ENCODE peak calls at places on chromosome 13, in four cellular contexts. One of them, this sample, is unnamed.

GRCh38 chr13:51613535-51613934 is 29.3 kb downstream of the WDFY2 start:
- DNase-seq in GM12878: no peak
- DNase-seq in SK-N-SH: no peak
- DNase-seq in HCT116: no peak
- DNase-seq in this sample: no peak

GRCh38 chr13:102707465-102707864 is 12.6 kb upstream of the METTL21C start:
- DNase-seq in HCT116: no peak
- DNase-seq in GM12878: no peak
- DNase-seq in SK-N-SH: peak; percentile 53
- DNase-seq in this sample: no peak

GRCh38 chr13:44373601-44374347 is at the start of gene SERP2:
- DNase-seq in SK-N-SH: peak; percentile 97
- DNase-seq in GM12878: no peak
- DNase-seq in HCT116: no peak
- DNase-seq in this sample: no peak

GRCh38 chr13:113074876-113075275 is 30.7 kb upstream of the F7 start:
- DNase-seq in GM12878: no peak
- DNase-seq in HCT116: no peak
- DNase-seq in SK-N-SH: no peak
- DNase-seq in this sample: no peak

GRCh38 chr13:34277971-34278370 is 460.0 kb downstream of the RFC3 start:
- DNase-seq in HCT116: no peak
- DNase-seq in SK-N-SH: no peak
- DNase-seq in GM12878: no peak
- DNase-seq in this sample: no peak

GRCh38 chr13:45104294-45104693 is 16.0 kb upstream of the GTF2F2 start:
- DNase-seq in HCT116: no peak
- DNase-seq in GM12878: no peak
- DNase-seq in SK-N-SH: no peak
- DNase-seq in this sample: no peak

GRCh38 chr13:76023644-76024043 is 387.5 kb downstream of the LMO7 start:
- DNase-seq in GM12878: no peak
- DNase-seq in HCT116: no peak
- DNase-seq in SK-N-SH: no peak
- DNase-seq in this sample: peak; percentile 7

GRCh38 chr13:42363941-42364612 is 92.1 kb downstream of the AKAP11 start:
- DNase-seq in HCT116: no peak
- DNase-seq in GM12878: no peak
- DNase-seq in SK-N-SH: no peak
- DNase-seq in this sample: no peak

GRCh38 chr13:71866173-71867091 is 572 bp downstream of the DACH1 start:
- DNase-seq in SK-N-SH: peak; percentile 70
- DNase-seq in HCT116: no peak
- DNase-seq in GM12878: no peak
- DNase-seq in this sample: peak; percentile 10

GRCh38 chr13:50133277-50133953 is 118.2 kb downstream of the KCNRG start:
- DNase-seq in HCT116: no peak
- DNase-seq in GM12878: no peak
- DNase-seq in SK-N-SH: no peak
- DNase-seq in this sample: no peak

GRCh38 chr13:52371736-52372247 is 34.2 kb downstream of the THSD1 start:
- DNase-seq in SK-N-SH: peak; percentile 24
- DNase-seq in GM12878: no peak
- DNase-seq in HCT116: peak; percentile 37
- DNase-seq in this sample: no peak

GRCh38 chr13:77434289-77434688 is 101.2 kb upstream of the SCEL start:
- DNase-seq in GM12878: no peak
- DNase-seq in HCT116: no peak
- DNase-seq in SK-N-SH: no peak
- DNase-seq in this sample: no peak

GRCh38 chr13:112545866-112546265 is 42.1 kb downstream of the TUBGCP3 start:
- DNase-seq in SK-N-SH: no peak
- DNase-seq in HCT116: no peak
- DNase-seq in GM12878: no peak
- DNase-seq in this sample: no peak

GRCh38 chr13:106534844-106535551 is 464 bp downstream of the EFNB2 start:
- DNase-seq in GM12878: no peak
- DNase-seq in HCT116: no peak
- DNase-seq in SK-N-SH: no peak
- DNase-seq in this sample: peak; percentile 5

GRCh38 chr13:113904411-113904810 is 40.5 kb upstream of the GAS6 start:
- DNase-seq in HCT116: no peak
- DNase-seq in GM12878: no peak
- DNase-seq in SK-N-SH: no peak
- DNase-seq in this sample: no peak

GRCh38 chr13:59774511-59774911 is 389.2 kb downstream of the DIAPH3 start:
- DNase-seq in HCT116: no peak
- DNase-seq in GM12878: no peak
- DNase-seq in SK-N-SH: no peak
- DNase-seq in this sample: no peak

GRCh38 chr13:48050550-48050949 is 13.0 kb downstream of the NUDT15 start:
- DNase-seq in SK-N-SH: no peak
- DNase-seq in HCT116: no peak
- DNase-seq in GM12878: no peak
- DNase-seq in this sample: no peak

GRCh38 chr13:107138468-107138867 is 570.5 kb upstream of the ARGLU1 start:
- DNase-seq in HCT116: no peak
- DNase-seq in SK-N-SH: no peak
- DNase-seq in GM12878: no peak
- DNase-seq in this sample: no peak

GRCh38 chr13:79593611-79594275 is 112.8 kb downstream of the NDFIP2 start:
- DNase-seq in GM12878: no peak
- DNase-seq in SK-N-SH: peak; percentile 44
- DNase-seq in HCT116: no peak
- DNase-seq in this sample: no peak

GRCh38 chr13:95246292-95247082 is 54.8 kb downstream of the ABCC4 start:
- DNase-seq in HCT116: no peak
- DNase-seq in GM12878: no peak
- DNase-seq in SK-N-SH: no peak
- DNase-seq in this sample: peak; percentile 80

GRCh38 chr13:65907656-65908441 is 1322.3 kb downstream of the PCDH9 start:
- DNase-seq in SK-N-SH: no peak
- DNase-seq in GM12878: no peak
- DNase-seq in HCT116: no peak
- DNase-seq in this sample: no peak

GRCh38 chr13:77729502-77730221 is 32.2 kb downstream of the SLAIN1 start:
- DNase-seq in HCT116: no peak
- DNase-seq in GM12878: peak; percentile 64
- DNase-seq in SK-N-SH: no peak
- DNase-seq in this sample: no peak

GRCh38 chr13:75907044-75907443 is 270.9 kb downstream of the LMO7 start:
- DNase-seq in GM12878: no peak
- DNase-seq in HCT116: no peak
- DNase-seq in SK-N-SH: no peak
- DNase-seq in this sample: no peak

GRCh38 chr13:20553309-20553708 is 13.6 kb upstream of the IFT88 start:
- DNase-seq in SK-N-SH: no peak
- DNase-seq in HCT116: no peak
- DNase-seq in GM12878: no peak
- DNase-seq in this sample: no peak

GRCh38 chr13:78593652-78594494 is 9.5 kb downstream of the POU4F1 start:
- DNase-seq in SK-N-SH: no peak
- DNase-seq in HCT116: no peak
- DNase-seq in GM12878: no peak
- DNase-seq in this sample: no peak

GRCh38 chr13:27455331-27455855 is 5.0 kb upstream of the MTIF3 start:
- DNase-seq in SK-N-SH: no peak
- DNase-seq in GM12878: no peak
- DNase-seq in HCT116: no peak
- DNase-seq in this sample: no peak

GRCh38 chr13:71618154-71618553 is 248.8 kb downstream of the DACH1 start:
- DNase-seq in SK-N-SH: no peak
- DNase-seq in HCT116: no peak
- DNase-seq in GM12878: no peak
- DNase-seq in this sample: no peak

GRCh38 chr13:33321686-33322473 is 36.3 kb upstream of the STARD13 start:
- DNase-seq in GM12878: no peak
- DNase-seq in HCT116: no peak
- DNase-seq in SK-N-SH: no peak
- DNase-seq in this sample: peak; percentile 34

GRCh38 chr13:66915596-66916185 is 314.4 kb downstream of the PCDH9 start:
- DNase-seq in HCT116: no peak
- DNase-seq in SK-N-SH: no peak
- DNase-seq in GM12878: no peak
- DNase-seq in this sample: no peak

GRCh38 chr13:113322890-113323651 is 26.0 kb downstream of the LAMP1 start:
- DNase-seq in SK-N-SH: no peak
- DNase-seq in HCT116: no peak
- DNase-seq in GM12878: no peak
- DNase-seq in this sample: no peak

GRCh38 chr13:30172593-30173300 is 134.6 kb downstream of the KATNAL1 start:
- DNase-seq in HCT116: no peak
- DNase-seq in SK-N-SH: no peak
- DNase-seq in GM12878: no peak
- DNase-seq in this sample: no peak

GRCh38 chr13:99436686-99437416 is 64.4 kb upstream of the TM9SF2 start:
- DNase-seq in GM12878: no peak
- DNase-seq in SK-N-SH: peak; percentile 86
- DNase-seq in HCT116: peak; percentile 78
- DNase-seq in this sample: peak; percentile 80
- TF ChIP-seq JUND in GM12878: peak; percentile 31
- TF ChIP-seq JUND in SK-N-SH: no peak
- TF ChIP-seq JUND in HCT116: no peak
- TF ChIP-seq JUND in this sample: no peak

DNA sequence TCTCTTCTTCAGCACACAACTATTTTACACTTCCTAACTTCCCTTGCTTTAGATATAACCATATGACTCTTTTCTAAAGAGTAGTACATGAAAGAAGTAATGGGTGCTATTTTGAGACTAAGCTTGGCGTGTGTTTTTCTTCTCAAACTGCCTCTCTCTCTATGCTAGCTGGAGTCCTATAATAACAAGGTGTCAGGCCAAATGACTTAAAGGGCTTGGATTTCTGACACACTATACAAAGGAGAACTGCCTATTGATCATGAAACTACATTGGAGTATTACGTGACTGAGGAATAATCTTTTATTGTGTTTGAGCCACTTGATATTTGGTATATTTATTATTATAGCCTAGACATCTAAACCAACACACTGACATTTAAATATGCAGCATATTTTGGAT is 1330.2 kb upstream of the SPRY2 start:
- DNase-seq in HCT116: no peak
- DNase-seq in GM12878: no peak
- DNase-seq in SK-N-SH: no peak
- DNase-seq in this sample: no peak
- TF ChIP-seq JUND in HCT116: no peak
- TF ChIP-seq JUND in GM12878: no peak
- TF ChIP-seq JUND in SK-N-SH: no peak
- TF ChIP-seq JUND in this sample: no peak

GRCh38 chr13:110349239-110349638 is 42.2 kb downstream of the COL4A2 start:
- DNase-seq in HCT116: no peak
- DNase-seq in GM12878: no peak
- DNase-seq in SK-N-SH: no peak
- DNase-seq in this sample: no peak
- TF ChIP-seq JUND in HCT116: no peak
- TF ChIP-seq JUND in GM12878: no peak
- TF ChIP-seq JUND in SK-N-SH: no peak
- TF ChIP-seq JUND in this sample: no peak

GRCh38 chr13:24460256-24460655 is 52.3 kb downstream of the PARP4 start:
- DNase-seq in SK-N-SH: no peak
- DNase-seq in HCT116: no peak
- DNase-seq in GM12878: no peak
- DNase-seq in this sample: no peak
- TF ChIP-seq JUND in SK-N-SH: no peak
- TF ChIP-seq JUND in HCT116: no peak
- TF ChIP-seq JUND in GM12878: no peak
- TF ChIP-seq JUND in this sample: no peak

DNA sequence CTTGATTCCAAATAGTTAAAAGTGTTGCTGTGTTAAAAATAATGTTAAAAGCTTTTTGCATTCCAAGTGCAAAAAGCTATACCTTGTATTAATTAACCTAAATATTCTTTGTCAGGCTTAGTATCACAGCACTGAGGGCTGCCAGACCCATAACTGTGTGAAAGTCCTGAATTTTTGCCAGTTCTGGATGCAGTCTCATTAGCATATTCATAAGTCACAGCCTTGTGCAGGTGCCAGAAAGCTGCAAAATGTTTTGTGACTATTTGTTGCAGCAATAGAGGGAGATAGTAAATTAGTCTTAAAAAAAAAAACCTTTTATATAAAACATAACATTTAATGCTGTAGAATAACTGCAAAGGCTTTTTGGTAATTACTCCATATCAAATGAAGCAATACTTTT is 56.6 kb downstream of the SLITRK1 start:
- DNase-seq in GM12878: no peak
- DNase-seq in SK-N-SH: no peak
- DNase-seq in HCT116: no peak
- DNase-seq in this sample: no peak
- TF ChIP-seq JUND in GM12878: no peak
- TF ChIP-seq JUND in SK-N-SH: no peak
- TF ChIP-seq JUND in HCT116: no peak
- TF ChIP-seq JUND in this sample: no peak

GRCh38 chr13:63421113-63421512 is 2005.5 kb upstream of the PCDH20 start:
- DNase-seq in SK-N-SH: no peak
- DNase-seq in GM12878: no peak
- DNase-seq in HCT116: no peak
- DNase-seq in this sample: no peak
- TF ChIP-seq JUND in SK-N-SH: no peak
- TF ChIP-seq JUND in GM12878: no peak
- TF ChIP-seq JUND in HCT116: no peak
- TF ChIP-seq JUND in this sample: no peak

GRCh38 chr13:18956473-18957078 is 225.0 kb downstream of the TUBA3C start:
- DNase-seq in SK-N-SH: no peak
- DNase-seq in GM12878: no peak
- DNase-seq in HCT116: no peak
- DNase-seq in this sample: no peak

GRCh38 chr13:18952225-18953016 is 229.2 kb downstream of the TUBA3C start:
- DNase-seq in GM12878: no peak
- DNase-seq in HCT116: no peak
- DNase-seq in SK-N-SH: no peak
- DNase-seq in this sample: no peak

GRCh38 chr13:18954254-18954653 is 227.4 kb downstream of the TUBA3C start:
- DNase-seq in HCT116: no peak
- DNase-seq in SK-N-SH: no peak
- DNase-seq in GM12878: no peak
- DNase-seq in this sample: no peak

GRCh38 chr13:18951412-18951811 is 230.2 kb downstream of the TUBA3C start:
- DNase-seq in GM12878: no peak
- DNase-seq in SK-N-SH: no peak
- DNase-seq in HCT116: no peak
- DNase-seq in this sample: no peak

GRCh38 chr13:18953139-18953930 is 228.3 kb downstream of the TUBA3C start:
- DNase-seq in HCT116: no peak
- DNase-seq in SK-N-SH: no peak
- DNase-seq in GM12878: no peak
- DNase-seq in this sample: no peak
- TF ChIP-seq JUND in HCT116: no peak
- TF ChIP-seq JUND in SK-N-SH: no peak
- TF ChIP-seq JUND in GM12878: no peak
- TF ChIP-seq JUND in this sample: no peak

GRCh38 chr13:73849292-73849691 is 284.9 kb downstream of the KLF12 start:
- DNase-seq in GM12878: no peak
- DNase-seq in SK-N-SH: no peak
- DNase-seq in HCT116: peak; percentile 26
- DNase-seq in this sample: no peak
- TF ChIP-seq JUND in GM12878: no peak
- TF ChIP-seq JUND in SK-N-SH: no peak
- TF ChIP-seq JUND in HCT116: no peak
- TF ChIP-seq JUND in this sample: no peak